ENCODE peak calls at places on chromosomes 13 and 19, in nine cellular contexts. Y is lower lobe of right lung; T is CD8-positive, alpha-beta T cell; R is dorsolateral prefrontal cortex; L is left colon; G is foreskin melanocyte; C is stimulated activated CD4-positive, alpha-beta T cell treated with anti-CD3 and anti-CD28 coated beads, Interleukin-15, amount 100 ng/mL, for 1 hour; I is tibial nerve; A is NCI-H1092. H is an unnamed sample.

GRCh38 chr13:33168326-33168960 is 117.1 kb downstream of the STARD13 start:
- DNase-seq in Y (no peak), T (no peak), R (no peak), L (no peak), G (no peak), C (no peak), I (no peak), A (no peak), H (no peak)

GRCh38 chr13:111314852-111315251 is 5.6 kb upstream of the TEX29 start:
- DNase-seq in Y (no peak), T (no peak), R (no peak), L (no peak), G (no peak), C (no peak), I (no peak), A (no peak), H (no peak)

GRCh38 chr13:38685974-38686571 is 804 bp upstream of the FREM2 start:
- DNase-seq in Y (no peak), T (no peak), R (no peak), L (peak; percentile 9), G (peak; percentile 75), C (no peak), I (no peak), A (peak; percentile 17), H (peak; percentile 80)

GRCh38 chr19:56367829-56368711 is 25.3 kb downstream of the ZNF582 start:
- DNase-seq in Y (peak; percentile 95), T (peak; percentile 76), R (peak; percentile 87), L (peak; percentile 88), G (peak; percentile 70), C (peak; percentile 50), I (peak; percentile 72), A (peak; percentile 82), H (no peak)

GRCh38 chr19:40139533-40140287 is 49.0 kb upstream of the ZNF780A start:
- DNase-seq in Y (no peak), T (no peak), R (no peak), L (no peak), G (peak; percentile 35), C (no peak), I (peak; percentile 33), A (no peak), H (no peak)

GRCh38 chr19:50357178-50358100 is 8.0 kb downstream of the NAPSA start:
- DNase-seq in Y (peak; percentile 84), T (peak; percentile 90), R (peak; percentile 86), L (peak; percentile 85), G (no peak), C (peak; percentile 71), I (peak; percentile 83), A (peak; percentile 36), H (peak; percentile 82)

GRCh38 chr13:77143325-77143907 is 116.5 kb upstream of the FBXL3 start:
- DNase-seq in Y (no peak), T (no peak), R (no peak), L (no peak), G (no peak), C (no peak), I (no peak), A (no peak), H (peak; percentile 42)

GRCh38 chr19:50005428-50005827 is 19.7 kb downstream of the VRK3 start:
- DNase-seq in Y (no peak), T (no peak), R (no peak), L (no peak), G (no peak), C (no peak), I (no peak), A (no peak), H (no peak)

GRCh38 chr13:113083402-113084061 is 22.1 kb upstream of the F7 start:
- DNase-seq in Y (peak; percentile 87), T (no peak), R (peak; percentile 85), L (peak; percentile 24), G (peak; percentile 74), C (no peak), I (peak; percentile 42), A (peak; percentile 82), H (no peak)

GRCh38 chr19:12843999-12844732 is 5.9 kb downstream of the MAST1 start:
- DNase-seq in Y (no peak), T (no peak), R (no peak), L (no peak), G (no peak), C (no peak), I (no peak), A (no peak), H (no peak)

GRCh38 chr13:102089177-102089576 is 312.7 kb downstream of the FGF14 start:
- DNase-seq in Y (no peak), T (no peak), R (no peak), L (no peak), G (no peak), C (no peak), I (no peak), A (no peak), H (no peak)

GRCh38 chr19:19550972-19551861 is 13.2 kb downstream of the CILP2 start:
- DNase-seq in Y (no peak), T (no peak), R (no peak), L (no peak), G (no peak), C (no peak), I (no peak), A (no peak), H (no peak)

GRCh38 chr19:11375143-11375948 is 880 bp downstream of the SWSAP1 start:
- DNase-seq in Y (peak; percentile 81), T (peak; percentile 77), R (peak; percentile 41), L (peak; percentile 76), G (no peak), C (peak; percentile 49), I (peak; percentile 17), A (peak; percentile 26), H (no peak)

GRCh38 chr13:23289917-23290357 is 109.2 kb downstream of the SGCG start:
- DNase-seq in Y (no peak), T (no peak), R (no peak), L (no peak), G (peak; percentile 23), C (no peak), I (no peak), A (peak; percentile 5), H (no peak)